ENCODE peak calls at places on chromosomes 13 and 19, in five cellular contexts. W is A549, F is transverse colon, A is ovary, K is tibial nerve. L is an unnamed sample.

GRCh38 chr19:38656171-38656981 is 8.9 kb downstream of the ACTN4 start:
- DNase-seq in W (peak; percentile 79), F (no peak), A (no peak), K (peak; percentile 72), L (no peak)

GRCh38 chr13:21371011-21371410 is 88.1 kb downstream of the ZDHHC20 start:
- DNase-seq in W (no peak), F (no peak), A (no peak), K (no peak), L (no peak)

GRCh38 chr19:2602391-2603181 is 99.9 kb downstream of the GNG7 start:
- DNase-seq in W (no peak), F (peak; percentile 74), A (peak; percentile 84), K (peak; percentile 76), L (peak; percentile 98)

GRCh38 chr13:32201809-32202208 is 113.4 kb downstream of the ZAR1L start:
- DNase-seq in W (no peak), F (no peak), A (no peak), K (no peak), L (no peak)

GRCh38 chr13:93861818-93862217 is 617.7 kb downstream of the DCT start:
- DNase-seq in W (peak; percentile 28), F (no peak), A (no peak), K (no peak), L (no peak)

GRCh38 chr19:47518139-47518538 is 3.3 kb upstream of the NAPA start:
- DNase-seq in W (no peak), F (peak; percentile 40), A (no peak), K (no peak), L (no peak)

GRCh38 chr13:45865414-45865813 is 13.9 kb upstream of the SIAH3 start:
- DNase-seq in W (no peak), F (no peak), A (no peak), K (no peak), L (no peak)

GRCh38 chr19:31418055-31418454 is 68.8 kb upstream of the TSHZ3 start:
- DNase-seq in W (no peak), F (no peak), A (no peak), K (no peak), L (no peak)

GRCh38 chr19:14809272-14810057 is 25.5 kb downstream of the OR7A5 start:
- DNase-seq in W (no peak), F (no peak), A (no peak), K (no peak), L (no peak)

GRCh38 chr13:109584844-109585361 is 201.5 kb downstream of the IRS2 start:
- DNase-seq in W (no peak), F (no peak), A (no peak), K (no peak), L (no peak)

GRCh38 chr13:109587689-109588088 is 198.7 kb downstream of the IRS2 start:
- DNase-seq in W (no peak), F (no peak), A (no peak), K (no peak), L (no peak)

DNA sequence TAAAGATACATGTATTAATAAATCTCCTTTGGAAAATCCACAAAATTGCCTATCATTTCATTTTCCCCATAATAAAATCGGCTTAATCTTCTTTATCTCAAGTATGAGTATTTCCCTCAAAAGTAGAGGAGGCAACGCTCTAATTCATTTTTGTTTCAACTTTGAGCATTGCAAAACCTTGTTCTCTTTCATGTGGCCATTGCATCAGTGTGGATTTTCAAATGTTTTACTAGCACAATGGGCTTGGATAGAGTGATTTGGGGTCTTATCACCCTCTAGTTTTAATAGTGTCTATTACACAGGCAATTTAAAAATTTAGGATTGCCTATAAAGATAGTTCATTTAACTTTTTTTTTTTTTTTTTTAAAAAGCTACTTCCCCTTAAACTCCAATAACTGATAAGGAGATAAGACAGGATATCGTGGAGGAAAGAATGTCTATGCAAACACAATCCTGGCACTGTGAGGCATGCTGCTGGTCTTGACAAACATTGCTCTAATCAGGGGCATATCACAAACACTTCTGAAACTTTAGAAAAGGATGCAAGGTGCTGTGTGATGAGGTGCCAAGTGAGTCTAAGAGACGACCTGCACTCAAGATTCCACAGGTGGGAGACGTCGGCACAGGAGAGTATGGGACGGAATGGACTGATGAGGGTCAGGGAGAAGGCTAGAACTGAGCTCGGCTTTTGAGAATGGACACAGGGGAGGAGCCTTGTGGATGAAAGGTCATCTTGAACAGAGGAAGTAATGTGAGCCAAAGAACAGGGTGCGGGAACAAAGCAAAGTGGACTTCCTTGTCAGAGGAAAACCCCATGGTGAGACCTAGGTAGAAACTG is 199.7 kb downstream of the IRS2 start:
- DNase-seq in W (peak; percentile 95), F (peak; percentile 67), A (no peak), K (no peak), L (no peak)
- H3K27ac ChIP-seq in W (peak overlapping the region; percentile 82), F (peak overlapping the region; percentile 80), A (no peak overlapping the region), K (no peak overlapping the region), L (no peak overlapping the region)

DNA sequence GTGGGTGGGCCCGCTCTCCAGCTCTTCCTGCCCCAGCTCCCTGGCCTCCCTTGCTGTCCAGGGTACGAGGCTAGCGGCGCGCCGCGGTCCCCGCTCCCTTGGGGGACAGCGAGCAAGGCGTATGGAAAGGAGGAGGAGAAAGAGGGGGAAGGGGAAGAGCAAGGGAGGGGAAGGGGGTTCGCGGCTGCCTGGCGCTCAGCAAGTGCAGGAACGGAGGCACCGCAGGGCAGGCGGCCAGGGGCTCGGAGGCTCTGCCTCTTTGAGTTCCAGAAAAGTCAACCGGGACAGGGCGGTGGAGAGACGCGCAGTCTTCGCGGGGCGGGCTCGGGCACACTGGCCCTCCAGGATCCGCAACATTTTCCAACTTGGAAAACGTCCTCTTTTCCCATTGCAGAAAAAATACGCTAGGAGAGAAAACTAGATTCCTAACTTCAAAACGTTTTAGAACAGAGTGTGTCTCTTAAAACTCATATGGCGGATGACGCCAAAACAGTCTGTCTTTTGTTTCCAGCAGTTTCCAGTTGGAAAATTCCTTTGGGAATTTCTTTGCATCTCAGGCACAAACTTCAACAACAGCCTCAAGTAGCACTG is 23.1 kb upstream of the TNFRSF19 start:
- DNase-seq in W (no peak), F (peak; percentile 9), A (peak; percentile 29), K (no peak), L (peak; percentile 75)
- H3K4me3 ChIP-seq in W (peak overlapping the region; percentile 51), F (peak overlapping the region; percentile 35), A (peak overlapping the region; percentile 40), K (peak overlapping the region; percentile 57), L (peak overlapping the region; percentile 25)

DNA sequence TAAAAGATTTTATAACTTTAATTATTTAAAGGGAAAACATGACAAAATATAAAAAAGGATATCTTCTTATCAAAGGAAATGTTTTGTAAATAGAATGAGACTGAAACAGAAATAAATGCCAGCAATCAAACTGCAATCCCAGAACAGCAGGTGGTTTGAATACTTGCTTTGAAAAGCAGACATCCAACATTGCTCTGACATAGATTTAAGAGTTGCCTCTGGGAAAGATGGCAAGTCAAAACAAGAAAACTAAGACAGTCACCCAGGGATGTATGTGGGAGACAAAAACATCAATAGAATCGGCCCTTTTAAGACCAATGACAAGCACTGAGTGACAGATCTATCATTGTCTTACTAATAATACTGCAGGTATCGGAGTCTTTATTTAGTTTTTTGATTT is 789.7 kb upstream of the GPC6 start:
- DNase-seq in W (no peak), F (no peak), A (no peak), K (no peak), L (no peak)
- TF ChIP-seq EP300 in W (no peak), F (no peak), A (no peak), K (no peak), L (no peak)

GRCh38 chr19:29477831-29478577 is 47.8 kb upstream of the VSTM2B start:
- DNase-seq in W (no peak), F (no peak), A (no peak), K (no peak), L (no peak)
- H3K27ac ChIP-seq in W (no peak overlapping the region), F (no peak overlapping the region), A (no peak overlapping the region), K (no peak overlapping the region), L (no peak overlapping the region)

GRCh38 chr19:27777242-27777641 is 1435.7 kb downstream of the UQCRFS1 start:
- DNase-seq in W (no peak), F (no peak), A (no peak), K (no peak), L (no peak)

GRCh38 chr19:27776524-27776923 is 1436.4 kb downstream of the UQCRFS1 start:
- DNase-seq in W (no peak), F (no peak), A (no peak), K (no peak), L (no peak)

GRCh38 chr19:27779953-27780352 is 1433.0 kb downstream of the UQCRFS1 start:
- DNase-seq in W (no peak), F (no peak), A (no peak), K (no peak), L (no peak)

GRCh38 chr19:27777726-27778125 is 1435.2 kb downstream of the UQCRFS1 start:
- DNase-seq in W (peak; percentile 52), F (no peak), A (no peak), K (no peak), L (no peak)

GRCh38 chr19:27780367-27781065 is 1432.4 kb downstream of the UQCRFS1 start:
- DNase-seq in W (no peak), F (no peak), A (no peak), K (no peak), L (no peak)
- H3K4me3 ChIP-seq in W (no peak overlapping the region), F (no peak overlapping the region), A (no peak overlapping the region), K (no peak overlapping the region), L (no peak overlapping the region)

DNA sequence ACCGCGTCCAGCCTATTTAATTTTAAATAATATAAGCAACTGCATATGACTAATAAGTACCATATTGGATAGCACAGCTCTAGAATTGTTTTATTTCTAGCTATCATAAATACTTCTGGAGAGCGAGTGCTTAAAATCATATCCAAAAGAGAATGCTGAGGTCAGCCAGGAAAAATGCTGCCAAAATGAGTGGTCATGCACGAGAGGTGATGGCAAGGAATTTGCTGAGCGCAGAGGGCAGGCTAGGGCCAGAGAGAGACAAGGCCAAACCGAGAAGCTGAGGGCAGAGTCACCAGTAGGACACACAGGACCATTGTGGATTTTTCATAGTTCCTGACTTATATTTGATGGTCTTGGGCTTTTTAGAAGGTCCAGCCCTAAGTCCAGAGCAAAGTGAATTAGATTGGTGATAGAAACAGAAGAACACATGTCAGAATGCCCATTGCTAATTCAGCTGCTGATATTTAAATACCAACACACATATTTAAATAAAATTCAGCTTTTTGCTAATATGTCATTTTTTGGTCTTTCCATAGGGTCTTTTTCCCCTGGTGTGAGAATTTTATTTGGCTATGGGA is 33.6 kb upstream of the UBL3 start:
- DNase-seq in W (no peak), F (no peak), A (peak; percentile 11), K (no peak), L (no peak)
- TF ChIP-seq EP300 in W (no peak), F (no peak), A (no peak), K (no peak), L (no peak)

GRCh38 chr13:71587193-71587592 is 279.8 kb downstream of the DACH1 start:
- DNase-seq in W (no peak), F (no peak), A (no peak), K (no peak), L (no peak)
- H3K27ac ChIP-seq in W (no peak overlapping the region), F (no peak overlapping the region), A (no peak overlapping the region), K (no peak overlapping the region), L (no peak overlapping the region)

GRCh38 chr13:97276862-97277269 is 54.7 kb downstream of the MBNL2 start:
- DNase-seq in W (no peak), F (no peak), A (no peak), K (no peak), L (no peak)
- H3K4me3 ChIP-seq in W (no peak overlapping the region), F (no peak overlapping the region), A (no peak overlapping the region), K (no peak overlapping the region), L (no peak overlapping the region)

DNA sequence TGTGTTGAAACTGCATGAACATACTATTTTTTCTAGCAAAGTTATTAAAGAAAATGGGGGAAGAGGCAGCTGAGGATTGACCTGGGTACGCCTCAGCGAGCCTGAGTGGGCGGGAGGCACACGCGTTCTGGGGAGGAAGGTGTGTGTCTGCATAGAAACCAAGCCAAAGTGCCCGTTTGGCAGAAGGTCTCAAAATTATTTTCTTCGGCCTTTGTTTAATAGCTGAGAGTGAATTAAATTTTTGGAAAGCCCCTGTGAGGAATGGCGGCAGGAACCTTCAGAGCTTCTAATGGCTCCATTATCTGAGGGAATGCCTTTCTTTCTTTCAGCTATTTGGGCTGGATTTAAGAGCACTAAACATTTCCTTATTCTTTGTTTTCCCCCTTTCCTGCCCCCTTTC is 5.2 kb downstream of the ZIC2 start:
- DNase-seq in W (no peak), F (no peak), A (no peak), K (no peak), L (no peak)
- TF ChIP-seq EP300 in W (no peak), F (no peak), A (no peak), K (no peak), L (no peak)